ENCODE peak calls at places on chromosomes 7 and 10, in six cellular contexts. One of them, this sample, is unnamed. For H3K9me3, H3K36me3 and H3K4me1, the result is how much of the 10 kb centered on the place peaks cover.

GRCh38 chr7:42237162-42237821 is at the start of gene GLI3:
- DNase-seq in neuronal stem cell: peak
- DNase-seq in heart right ventricle: peak
- DNase-seq in HCT116: no peak
- DNase-seq in MM.1S: peak
- DNase-seq in CD4-positive, alpha-beta memory T cell: no peak
- DNase-seq in this sample: peak

GRCh38 chr7:121741896-121742295 is 131.1 kb upstream of the PTPRZ1 start:
- DNase-seq in HCT116: no peak
- DNase-seq in neuronal stem cell: no peak
- DNase-seq in CD4-positive, alpha-beta memory T cell: no peak
- DNase-seq in MM.1S: no peak
- DNase-seq in heart right ventricle: no peak
- DNase-seq in this sample: no peak

GRCh38 chr10:33453081-33453850 is 118.8 kb upstream of the NRP1 start:
- DNase-seq in HCT116: no peak
- DNase-seq in heart right ventricle: no peak
- DNase-seq in neuronal stem cell: no peak
- DNase-seq in MM.1S: no peak
- DNase-seq in CD4-positive, alpha-beta memory T cell: no peak
- DNase-seq in this sample: no peak

GRCh38 chr10:1423676-1424253 is 313.6 kb downstream of the ADARB2 start:
- DNase-seq in MM.1S: no peak
- DNase-seq in neuronal stem cell: no peak
- DNase-seq in heart right ventricle: no peak
- DNase-seq in HCT116: no peak
- DNase-seq in CD4-positive, alpha-beta memory T cell: no peak
- DNase-seq in this sample: no peak

GRCh38 chr7:48091506-48092433 is 2.7 kb downstream of the UPP1 start:
- DNase-seq in MM.1S: no peak
- DNase-seq in CD4-positive, alpha-beta memory T cell: no peak
- DNase-seq in heart right ventricle: no peak
- DNase-seq in neuronal stem cell: no peak
- DNase-seq in HCT116: no peak
- DNase-seq in this sample: no peak

GRCh38 chr7:96327429-96327828 is 5.5 kb upstream of the SLC25A13 start:
- DNase-seq in HCT116: no peak
- DNase-seq in neuronal stem cell: no peak
- DNase-seq in heart right ventricle: no peak
- DNase-seq in CD4-positive, alpha-beta memory T cell: no peak
- DNase-seq in MM.1S: no peak
- DNase-seq in this sample: no peak

GRCh38 chr10:118394557-118395194 is 52.6 kb upstream of the FAM204A start:
- DNase-seq in MM.1S: no peak
- DNase-seq in HCT116: no peak
- DNase-seq in neuronal stem cell: no peak
- DNase-seq in CD4-positive, alpha-beta memory T cell: no peak
- DNase-seq in heart right ventricle: no peak
- DNase-seq in this sample: no peak

GRCh38 chr10:33277135-33277536 is 57.3 kb downstream of the NRP1 start:
- DNase-seq in MM.1S: no peak
- DNase-seq in neuronal stem cell: no peak
- DNase-seq in HCT116: no peak
- DNase-seq in heart right ventricle: peak
- DNase-seq in CD4-positive, alpha-beta memory T cell: no peak
- DNase-seq in this sample: no peak

GRCh38 chr10:119162121-119162520 is 3.4 kb downstream of the SFXN4 start:
- DNase-seq in neuronal stem cell: no peak
- DNase-seq in MM.1S: no peak
- DNase-seq in heart right ventricle: no peak
- DNase-seq in CD4-positive, alpha-beta memory T cell: no peak
- DNase-seq in HCT116: no peak
- DNase-seq in this sample: no peak

GRCh38 chr10:19640864-19641263 is 175.4 kb upstream of the PLXDC2 start:
- DNase-seq in heart right ventricle: no peak
- DNase-seq in HCT116: no peak
- DNase-seq in MM.1S: no peak
- DNase-seq in CD4-positive, alpha-beta memory T cell: no peak
- DNase-seq in neuronal stem cell: no peak
- DNase-seq in this sample: no peak

GRCh38 chr10:120854388-120854787 is 3.2 kb downstream of the WDR11 start:
- DNase-seq in neuronal stem cell: no peak
- DNase-seq in CD4-positive, alpha-beta memory T cell: no peak
- DNase-seq in heart right ventricle: no peak
- DNase-seq in HCT116: no peak
- DNase-seq in MM.1S: no peak
- DNase-seq in this sample: no peak

GRCh38 chr10:131926253-131926652 is 25.4 kb downstream of the PPP2R2D start:
- DNase-seq in CD4-positive, alpha-beta memory T cell: no peak
- DNase-seq in neuronal stem cell: no peak
- DNase-seq in HCT116: no peak
- DNase-seq in MM.1S: no peak
- DNase-seq in heart right ventricle: no peak
- DNase-seq in this sample: no peak

GRCh38 chr7:4109481-4110110 is 572.5 kb upstream of the FOXK1 start:
- DNase-seq in CD4-positive, alpha-beta memory T cell: no peak
- DNase-seq in neuronal stem cell: no peak
- DNase-seq in MM.1S: no peak
- DNase-seq in heart right ventricle: no peak
- DNase-seq in HCT116: no peak
- DNase-seq in this sample: no peak

GRCh38 chr10:116271593-116272496 is 1.2 kb downstream of the GFRA1 start:
- DNase-seq in HCT116: no peak
- DNase-seq in CD4-positive, alpha-beta memory T cell: no peak
- DNase-seq in MM.1S: no peak
- DNase-seq in neuronal stem cell: peak
- DNase-seq in heart right ventricle: peak
- DNase-seq in this sample: no peak

GRCh38 chr7:33055147-33055546 is 7.4 kb downstream of the NT5C3A start:
- DNase-seq in heart right ventricle: no peak
- DNase-seq in CD4-positive, alpha-beta memory T cell: no peak
- DNase-seq in HCT116: no peak
- DNase-seq in neuronal stem cell: no peak
- DNase-seq in MM.1S: no peak
- DNase-seq in this sample: no peak

GRCh38 chr10:29658984-29659769 is 24.4 kb upstream of the SVIL start:
- DNase-seq in heart right ventricle: no peak
- DNase-seq in MM.1S: peak
- DNase-seq in neuronal stem cell: no peak
- DNase-seq in CD4-positive, alpha-beta memory T cell: peak
- DNase-seq in HCT116: peak
- DNase-seq in this sample: peak

GRCh38 chr7:32453286-32454011 is 36.7 kb downstream of the LSM5 start:
- DNase-seq in HCT116: no peak
- DNase-seq in neuronal stem cell: no peak
- DNase-seq in CD4-positive, alpha-beta memory T cell: no peak
- DNase-seq in MM.1S: no peak
- DNase-seq in heart right ventricle: no peak
- DNase-seq in this sample: no peak

GRCh38 chr10:14751576-14752330 is 22.9 kb downstream of the FAM107B start:
- DNase-seq in neuronal stem cell: no peak
- DNase-seq in heart right ventricle: peak
- DNase-seq in CD4-positive, alpha-beta memory T cell: no peak
- DNase-seq in MM.1S: no peak
- DNase-seq in HCT116: no peak
- DNase-seq in this sample: no peak

GRCh38 chr10:48897438-48897790 is 42.2 kb downstream of the LRRC18 start:
- DNase-seq in neuronal stem cell: no peak
- DNase-seq in MM.1S: no peak
- DNase-seq in CD4-positive, alpha-beta memory T cell: no peak
- DNase-seq in HCT116: no peak
- DNase-seq in heart right ventricle: no peak
- DNase-seq in this sample: no peak

GRCh38 chr7:154231732-154232131 is 179.5 kb downstream of the DPP6 start:
- DNase-seq in CD4-positive, alpha-beta memory T cell: no peak
- DNase-seq in heart right ventricle: no peak
- DNase-seq in MM.1S: peak
- DNase-seq in HCT116: no peak
- DNase-seq in neuronal stem cell: peak
- DNase-seq in this sample: no peak

GRCh38 chr7:97772034-97772891 is 40.4 kb downstream of the TAC1 start:
- DNase-seq in heart right ventricle: no peak
- DNase-seq in CD4-positive, alpha-beta memory T cell: no peak
- DNase-seq in HCT116: no peak
- DNase-seq in neuronal stem cell: no peak
- DNase-seq in MM.1S: no peak
- DNase-seq in this sample: no peak

GRCh38 chr10:30155401-30155800 is 96.0 kb upstream of the JCAD start:
- DNase-seq in HCT116: no peak
- DNase-seq in CD4-positive, alpha-beta memory T cell: no peak
- DNase-seq in neuronal stem cell: no peak
- DNase-seq in heart right ventricle: no peak
- DNase-seq in MM.1S: peak
- DNase-seq in this sample: peak

GRCh38 chr10:22501863-22502262 is 156.6 kb downstream of the SPAG6 start:
- DNase-seq in CD4-positive, alpha-beta memory T cell: no peak
- DNase-seq in neuronal stem cell: no peak
- DNase-seq in MM.1S: no peak
- DNase-seq in HCT116: no peak
- DNase-seq in heart right ventricle: no peak
- DNase-seq in this sample: no peak

GRCh38 chr7:45973725-45974532 is 52.9 kb upstream of the IGFBP3 start:
- DNase-seq in CD4-positive, alpha-beta memory T cell: no peak
- DNase-seq in heart right ventricle: no peak
- DNase-seq in HCT116: no peak
- DNase-seq in neuronal stem cell: no peak
- DNase-seq in MM.1S: no peak
- DNase-seq in this sample: no peak

GRCh38 chr10:16436758-16437539 is at the start of gene PTER:
- DNase-seq in CD4-positive, alpha-beta memory T cell: peak
- DNase-seq in HCT116: peak
- DNase-seq in heart right ventricle: peak
- DNase-seq in MM.1S: peak
- DNase-seq in neuronal stem cell: peak
- DNase-seq in this sample: peak

GRCh38 chr7:35019801-35020200 is 17.5 kb downstream of the DPY19L1 start:
- DNase-seq in heart right ventricle: no peak
- DNase-seq in neuronal stem cell: no peak
- DNase-seq in CD4-positive, alpha-beta memory T cell: no peak
- DNase-seq in MM.1S: no peak
- DNase-seq in HCT116: no peak
- DNase-seq in this sample: no peak

GRCh38 chr10:74249865-74250264 is 98.8 kb downstream of the ADK start:
- DNase-seq in HCT116: no peak
- DNase-seq in CD4-positive, alpha-beta memory T cell: no peak
- DNase-seq in MM.1S: no peak
- DNase-seq in heart right ventricle: no peak
- DNase-seq in neuronal stem cell: no peak
- DNase-seq in this sample: no peak

GRCh38 chr10:93999401-93999851 is 5.7 kb downstream of the PLCE1 start:
- DNase-seq in CD4-positive, alpha-beta memory T cell: no peak
- DNase-seq in heart right ventricle: peak
- DNase-seq in HCT116: no peak
- DNase-seq in MM.1S: no peak
- DNase-seq in neuronal stem cell: no peak
- DNase-seq in this sample: no peak

GRCh38 chr10:92891885-92892705 is 43.8 kb downstream of the EXOC6 start:
- DNase-seq in heart right ventricle: no peak
- DNase-seq in HCT116: peak
- DNase-seq in MM.1S: no peak
- DNase-seq in neuronal stem cell: no peak
- DNase-seq in CD4-positive, alpha-beta memory T cell: no peak
- DNase-seq in this sample: no peak

GRCh38 chr7:76267835-76268183 is 34.7 kb upstream of the HSPB1 start:
- DNase-seq in HCT116: no peak
- DNase-seq in MM.1S: no peak
- DNase-seq in heart right ventricle: no peak
- DNase-seq in neuronal stem cell: no peak
- DNase-seq in CD4-positive, alpha-beta memory T cell: no peak
- DNase-seq in this sample: no peak
- H3K9me3 ChIP-seq in HCT116: under half
- H3K9me3 ChIP-seq in MM.1S: under half
- H3K9me3 ChIP-seq in heart right ventricle: under half
- H3K9me3 ChIP-seq in neuronal stem cell: under half
- H3K9me3 ChIP-seq in CD4-positive, alpha-beta memory T cell: under half
- H3K9me3 ChIP-seq in this sample: under half

DNA sequence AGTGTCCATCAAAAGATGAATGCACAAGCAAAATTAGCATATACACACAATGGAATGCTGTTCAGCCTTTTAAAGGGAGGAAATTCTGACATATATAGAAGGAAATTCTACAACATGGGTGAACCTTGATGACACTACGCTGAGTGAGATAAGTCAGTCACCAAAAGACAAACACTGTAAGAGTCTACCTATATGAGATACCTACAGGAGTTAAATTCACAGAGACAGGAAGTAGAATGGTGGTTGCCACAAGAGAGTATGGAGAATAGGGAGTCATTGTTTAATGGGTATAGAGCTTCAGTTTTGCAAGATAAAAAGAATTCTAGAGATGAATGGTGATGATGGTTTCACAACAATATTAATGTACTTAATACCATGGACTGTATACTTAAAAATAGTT is 51.8 kb downstream of the HERC4 start:
- DNase-seq in MM.1S: no peak
- DNase-seq in HCT116: no peak
- DNase-seq in heart right ventricle: no peak
- DNase-seq in CD4-positive, alpha-beta memory T cell: no peak
- DNase-seq in neuronal stem cell: no peak
- DNase-seq in this sample: no peak
- H3K36me3 ChIP-seq in MM.1S: under half
- H3K36me3 ChIP-seq in HCT116: under half
- H3K36me3 ChIP-seq in heart right ventricle: under half
- H3K36me3 ChIP-seq in CD4-positive, alpha-beta memory T cell: under half
- H3K36me3 ChIP-seq in neuronal stem cell: half or more
- H3K36me3 ChIP-seq in this sample: under half

DNA sequence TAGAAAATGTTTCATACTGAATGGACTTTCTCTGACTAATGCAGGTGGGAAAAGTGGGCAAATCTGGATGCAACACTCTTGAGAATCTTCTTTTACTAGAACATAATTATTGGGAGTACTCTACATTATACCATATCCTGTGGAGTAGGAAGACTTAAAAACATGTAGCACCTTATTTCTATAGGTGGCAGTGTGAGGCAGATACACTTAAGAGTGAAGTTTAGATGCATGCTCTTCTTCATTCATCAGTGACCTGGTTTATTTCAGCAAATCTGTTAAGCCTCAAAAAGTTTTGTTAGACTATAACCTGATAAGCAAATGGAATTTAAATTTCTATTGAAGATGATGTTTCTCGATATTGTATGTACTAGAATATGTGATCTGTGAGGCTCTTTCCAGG is 1087.1 kb upstream of the LRRN3 start:
- DNase-seq in HCT116: no peak
- DNase-seq in MM.1S: no peak
- DNase-seq in heart right ventricle: no peak
- DNase-seq in CD4-positive, alpha-beta memory T cell: no peak
- DNase-seq in neuronal stem cell: no peak
- DNase-seq in this sample: no peak
- H3K4me1 ChIP-seq in HCT116: under half
- H3K4me1 ChIP-seq in MM.1S: under half
- H3K4me1 ChIP-seq in heart right ventricle: under half
- H3K4me1 ChIP-seq in CD4-positive, alpha-beta memory T cell: under half
- H3K4me1 ChIP-seq in neuronal stem cell: under half
- H3K4me1 ChIP-seq in this sample: under half

GRCh38 chr10:90042075-90042474 is 340.7 kb downstream of the KIF20B start:
- DNase-seq in CD4-positive, alpha-beta memory T cell: no peak
- DNase-seq in MM.1S: no peak
- DNase-seq in heart right ventricle: no peak
- DNase-seq in neuronal stem cell: no peak
- DNase-seq in HCT116: no peak
- DNase-seq in this sample: no peak
- H3K9me3 ChIP-seq in CD4-positive, alpha-beta memory T cell: under half
- H3K9me3 ChIP-seq in MM.1S: under half
- H3K9me3 ChIP-seq in heart right ventricle: under half
- H3K9me3 ChIP-seq in neuronal stem cell: under half
- H3K9me3 ChIP-seq in HCT116: under half
- H3K9me3 ChIP-seq in this sample: under half